ENCODE peak calls at places on chromosomes 2 and 18, in six cellular contexts. Y is adrenal gland, I is H54, T is IMR-90, V is heart left ventricle, R is GM12891. X is an unnamed sample.

GRCh38 chr2:226694142-226694541 is 105.5 kb downstream of the IRS1 start:
- DNase-seq in Y (no peak), I (no peak), T (no peak), V (no peak), R (no peak), X (no peak)

GRCh38 chr2:144267209-144267608 is 252.7 kb downstream of the ZEB2 start:
- DNase-seq in Y (peak; percentile 59), I (no peak), T (no peak), V (no peak), R (no peak), X (peak; percentile 15)

GRCh38 chr2:200216310-200216709 is 90.2 kb upstream of the SPATS2L start:
- DNase-seq in Y (no peak), I (no peak), T (no peak), V (no peak), R (no peak), X (no peak)

GRCh38 chr2:96188821-96189526 is 19.7 kb downstream of the STARD7 start:
- DNase-seq in Y (no peak), I (no peak), T (no peak), V (no peak), R (no peak), X (no peak)

GRCh38 chr2:43142921-43143438 is 83.4 kb downstream of the ZFP36L2 start:
- DNase-seq in Y (no peak), I (no peak), T (no peak), V (no peak), R (no peak), X (peak; percentile 74)

GRCh38 chr2:235244497-235245215 is 249.2 kb upstream of the AGAP1 start:
- DNase-seq in Y (no peak), I (no peak), T (peak; percentile 15), V (no peak), R (no peak), X (no peak)

GRCh38 chr2:3489449-3490115 is 29.7 kb downstream of the ADI1 start:
- DNase-seq in Y (no peak), I (no peak), T (no peak), V (no peak), R (no peak), X (no peak)

GRCh38 chr2:158753561-158754302 is 41.4 kb upstream of the DAPL1 start:
- DNase-seq in Y (peak; percentile 48), I (peak; percentile 43), T (peak; percentile 68), V (peak; percentile 45), R (peak; percentile 20), X (peak; percentile 59)

GRCh38 chr2:134623796-134624195 is 95.0 kb downstream of the TMEM163 start:
- DNase-seq in Y (no peak), I (no peak), T (no peak), V (no peak), R (no peak), X (no peak)

GRCh38 chr18:62524443-62525200 is 1.8 kb downstream of the ZCCHC2 start:
- DNase-seq in Y (peak; percentile 72), I (no peak), T (peak; percentile 45), V (peak; percentile 66), R (no peak), X (peak; percentile 91)
- TF ChIP-seq POLR2A in Y (peak; percentile 85), I (no peak), T (no peak), V (no peak), R (no peak), X (peak; percentile 70)

GRCh38 chr18:76821875-76822509 is 365 bp upstream of the ZNF236 start:
- DNase-seq in Y (peak; percentile 61), I (peak; percentile 19), T (peak; percentile 35), V (peak; percentile 68), R (peak; percentile 65), X (peak; percentile 87)
- TF ChIP-seq POLR2A in Y (no peak), I (peak; percentile 30), T (no peak), V (peak; percentile 62), R (peak; percentile 72), X (peak; percentile 74)

GRCh38 chr2:68764781-68765385 is 30.3 kb downstream of the ARHGAP25 start:
- DNase-seq in Y (no peak), I (no peak), T (peak; percentile 92), V (no peak), R (no peak), X (no peak)

GRCh38 chr2:68767996-68768395 is 33.4 kb downstream of the ARHGAP25 start:
- DNase-seq in Y (no peak), I (no peak), T (no peak), V (no peak), R (no peak), X (no peak)

GRCh38 chr2:68765739-68766377 is 31.2 kb downstream of the ARHGAP25 start:
- DNase-seq in Y (no peak), I (peak; percentile 19), T (peak; percentile 75), V (no peak), R (no peak), X (no peak)

GRCh38 chr2:68767031-68767961 is 32.7 kb downstream of the ARHGAP25 start:
- DNase-seq in Y (no peak), I (no peak), T (no peak), V (no peak), R (no peak), X (peak; percentile 38)

GRCh38 chr2:68766378-68766845 is 31.8 kb downstream of the ARHGAP25 start:
- DNase-seq in Y (peak; percentile 28), I (no peak), T (peak; percentile 73), V (peak; percentile 33), R (no peak), X (no peak)
- TF ChIP-seq POLR2A in Y (no peak), I (no peak), T (no peak), V (no peak), R (no peak), X (no peak)

GRCh38 chr2:127674241-127675209 is 805 bp downstream of the LIMS2 start:
- DNase-seq in Y (no peak), I (no peak), T (no peak), V (peak; percentile 76), R (peak; percentile 59), X (peak; percentile 29)
- TF ChIP-seq POLR2A in Y (no peak), I (no peak), T (no peak), V (peak; percentile 41), R (no peak), X (no peak)

DNA sequence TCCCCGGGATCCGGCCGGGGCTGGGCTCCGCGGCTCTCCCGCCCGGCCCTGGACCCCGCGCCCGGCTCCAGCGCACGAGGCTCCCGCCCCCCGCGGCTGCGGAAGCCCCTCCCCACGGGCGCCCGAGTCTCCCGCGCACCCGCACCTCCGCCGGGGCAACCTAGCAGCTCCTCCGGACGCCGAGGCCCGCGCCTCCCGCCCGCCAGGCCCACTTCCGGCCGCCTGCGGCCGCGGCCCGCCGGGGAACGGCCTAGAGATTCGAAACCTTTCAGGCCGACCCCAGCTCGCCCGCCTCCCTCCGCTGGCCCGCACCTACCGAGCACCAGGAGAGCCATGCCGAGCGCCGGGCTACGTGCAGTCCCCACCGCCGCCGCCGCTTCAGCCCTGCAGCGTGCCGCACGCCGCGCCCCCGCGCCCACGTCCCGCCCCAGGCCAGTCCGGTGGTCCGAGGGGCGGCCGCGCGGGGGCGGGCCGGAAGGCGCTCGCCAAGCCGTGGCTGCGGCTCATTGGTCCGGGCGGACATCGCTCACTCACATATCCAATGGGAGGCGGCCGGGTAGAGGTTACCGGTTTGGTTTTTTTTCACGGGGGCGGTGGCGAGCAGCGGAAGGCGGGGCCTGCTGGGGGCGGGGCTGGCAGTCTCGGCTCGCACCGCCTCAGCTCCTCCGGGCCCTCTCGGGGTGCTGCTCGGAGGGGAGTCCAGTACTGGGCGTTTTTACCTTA is at the start of gene PDIA6:
- DNase-seq in Y (peak; percentile 98), I (peak; percentile 94), T (peak; percentile 95), V (peak; percentile 98), R (peak; percentile 88), X (peak; percentile 98)
- TF ChIP-seq POLR2A in Y (peak; percentile 88), I (peak; percentile 86), T (peak; percentile 70), V (peak; percentile 84), R (peak; percentile 39), X (peak; percentile 54)